ENCODE peak calls at places on chromosomes 13 and 19, in seven cellular contexts. E is SK-N-SH, Y is Caco-2, F is tibial artery, V is uterus, D is choroid plexus epithelial cell, C is foreskin fibroblast. T is an unnamed sample.

GRCh38 chr19:11382898-11383705 is 1.0 kb downstream of the EPOR start:
- DNase-seq in E (peak), Y (peak), F (peak), V (no peak), D (peak), C (peak), T (no peak)

GRCh38 chr19:10935371-10936059 is 6.9 kb downstream of the TIMM29 start:
- DNase-seq in E (no peak), Y (no peak), F (no peak), V (no peak), D (no peak), C (no peak), T (no peak)

GRCh38 chr13:42924290-42924803 is 67.7 kb downstream of the EPSTI1 start:
- DNase-seq in E (no peak), Y (no peak), F (no peak), V (no peak), D (no peak), C (no peak), T (no peak)

GRCh38 chr13:46006688-46007452 is 45.7 kb downstream of the ZC3H13 start:
- DNase-seq in E (no peak), Y (no peak), F (no peak), V (no peak), D (no peak), C (no peak), T (no peak)

GRCh38 chr19:38417544-38418506 is 8.2 kb downstream of the RASGRP4 start:
- DNase-seq in E (no peak), Y (peak), F (no peak), V (no peak), D (no peak), C (no peak), T (no peak)

GRCh38 chr13:33884506-33885221 is 66.7 kb downstream of the RFC3 start:
- DNase-seq in E (no peak), Y (no peak), F (no peak), V (no peak), D (peak), C (no peak), T (no peak)

GRCh38 chr19:41031926-41032325 is 40.8 kb downstream of the CYP2B6 start:
- DNase-seq in E (no peak), Y (peak), F (no peak), V (no peak), D (peak), C (no peak), T (no peak)

GRCh38 chr13:95530178-95530577 is 22.3 kb upstream of the CLDN10 start:
- DNase-seq in E (no peak), Y (no peak), F (no peak), V (no peak), D (peak), C (peak), T (peak)

GRCh38 chr19:35609881-35610353 is 2.6 kb upstream of the HAUS5 start:
- DNase-seq in E (no peak), Y (no peak), F (no peak), V (no peak), D (no peak), C (no peak), T (no peak)
- H3K4me3 ChIP-seq in E (no peak), Y (no peak), F (no peak), V (no peak), D (no peak), C (no peak), T (no peak)

GRCh38 chr13:97946951-97947588 is 6.4 kb upstream of the IPO5 start:
- DNase-seq in E (no peak), Y (no peak), F (no peak), V (no peak), D (peak), C (peak), T (peak)
- TF ChIP-seq CTCF in E (no peak), Y (no peak), F (no peak), V (no peak), D (no peak), C (no peak), T (no peak)

GRCh38 chr19:57771417-57771816 is 1.9 kb downstream of the ZNF586 start:
- DNase-seq in E (no peak), Y (no peak), F (no peak), V (no peak), D (no peak), C (no peak), T (no peak)
- H3K4me3 ChIP-seq in E (peak), Y (no peak), F (no peak), V (no peak), D (no peak), C (no peak), T (no peak)

GRCh38 chr19:43470288-43470687 is 4.9 kb upstream of the LYPD3 start:
- DNase-seq in E (peak), Y (no peak), F (no peak), V (no peak), D (peak), C (peak), T (peak)
- TF ChIP-seq CTCF in E (no peak), Y (no peak), F (no peak), V (no peak), D (no peak), C (no peak), T (no peak)

DNA sequence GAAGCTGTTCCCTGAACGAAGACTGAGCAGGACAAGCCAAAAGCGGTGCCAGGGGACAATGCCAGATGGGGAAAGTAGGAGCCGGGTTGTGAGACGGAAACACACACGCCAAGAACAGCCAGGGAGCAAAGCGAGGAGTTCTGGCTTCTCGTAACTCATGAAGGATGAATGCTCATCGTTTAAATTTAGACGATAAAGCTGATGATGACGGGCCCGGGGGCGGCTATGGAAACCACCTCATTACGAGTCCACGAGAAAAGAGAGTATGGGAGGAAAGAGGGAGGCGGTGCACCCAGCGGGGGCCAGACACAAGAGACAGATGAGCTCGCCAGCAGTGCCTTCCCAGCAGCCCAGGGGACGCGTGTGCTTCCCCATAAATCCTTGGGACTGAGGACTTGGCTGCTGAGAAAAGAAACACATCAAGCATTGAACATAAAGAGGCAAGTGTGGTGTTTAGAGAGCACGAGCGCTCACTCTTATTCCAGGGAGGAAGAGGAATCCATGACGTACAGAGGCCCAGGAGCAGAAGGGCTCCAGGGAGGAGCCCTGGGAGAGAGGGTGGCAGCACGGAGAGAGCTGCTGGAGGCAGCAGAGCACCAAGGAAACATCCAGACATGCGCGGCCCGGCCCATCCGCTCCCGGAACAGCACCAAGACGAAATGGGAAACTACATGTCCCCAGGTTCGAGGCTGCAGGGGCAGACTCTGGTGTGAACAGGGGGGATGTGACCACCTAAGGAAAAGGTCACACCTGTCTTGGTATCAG is 70.7 kb downstream of the EPS15L1 start:
- DNase-seq in E (no peak), Y (no peak), F (peak), V (peak), D (no peak), C (no peak), T (peak)
- H3K4me3 ChIP-seq in E (no peak), Y (no peak), F (peak), V (no peak), D (no peak), C (no peak), T (no peak)

GRCh38 chr19:6425732-6426686 is 1.4 kb upstream of the KHSRP start:
- DNase-seq in E (peak), Y (peak), F (no peak), V (peak), D (no peak), C (no peak), T (no peak)
- TF ChIP-seq CTCF in E (peak), Y (peak), F (no peak), V (no peak), D (no peak), C (no peak), T (no peak)

GRCh38 chr13:44417446-44417845 is 43.8 kb downstream of the SERP2 start:
- DNase-seq in E (no peak), Y (no peak), F (no peak), V (no peak), D (no peak), C (no peak), T (no peak)

GRCh38 chr13:44417876-44418275 is 44.3 kb downstream of the SERP2 start:
- DNase-seq in E (no peak), Y (no peak), F (no peak), V (no peak), D (no peak), C (no peak), T (no peak)

GRCh38 chr13:44415815-44416214 is 42.2 kb downstream of the SERP2 start:
- DNase-seq in E (no peak), Y (no peak), F (no peak), V (no peak), D (no peak), C (no peak), T (no peak)

GRCh38 chr13:44414771-44415170 is 41.1 kb downstream of the SERP2 start:
- DNase-seq in E (no peak), Y (no peak), F (no peak), V (no peak), D (no peak), C (no peak), T (no peak)

GRCh38 chr13:44416297-44416696 is 42.7 kb downstream of the SERP2 start:
- DNase-seq in E (no peak), Y (no peak), F (no peak), V (no peak), D (no peak), C (no peak), T (no peak)
- H3K4me3 ChIP-seq in E (no peak), Y (no peak), F (no peak), V (no peak), D (no peak), C (no peak), T (no peak)

GRCh38 chr13:27018230-27018875 is 153.3 kb downstream of the USP12 start:
- DNase-seq in E (no peak), Y (no peak), F (no peak), V (no peak), D (no peak), C (no peak), T (no peak)
- TF ChIP-seq CTCF in E (no peak), Y (no peak), F (no peak), V (no peak), D (no peak), C (no peak), T (no peak)

DNA sequence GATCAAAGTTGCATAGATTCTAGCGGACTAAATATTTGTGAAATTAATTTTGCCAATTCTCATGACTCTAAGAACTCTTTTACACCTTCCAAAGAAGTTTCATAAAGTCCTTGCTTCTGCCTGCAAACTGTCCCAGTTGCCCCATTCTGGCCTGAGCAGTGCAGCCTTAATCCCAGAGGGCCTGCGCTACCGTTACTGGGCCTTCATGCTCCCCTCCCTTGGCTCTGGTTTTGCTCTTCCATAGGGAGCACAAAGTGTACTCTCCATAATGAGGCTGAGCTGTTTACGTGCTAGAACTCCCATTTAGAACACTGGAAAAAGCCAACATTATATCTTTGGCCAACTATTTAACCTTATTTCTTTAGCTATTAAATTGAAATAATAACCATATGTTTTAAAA is 2.1 kb downstream of the MTIF3 start:
- DNase-seq in E (no peak), Y (no peak), F (no peak), V (no peak), D (no peak), C (no peak), T (no peak)
- H3K4me3 ChIP-seq in E (no peak), Y (peak), F (no peak), V (no peak), D (no peak), C (no peak), T (no peak)